ENCODE peak calls at places on chromosomes 6 and 20, in seven cellular contexts. H is adrenal gland, J is bronchial epithelial cell, M is AG09309, V is MCF 10A, Q is GM06990, K is uterus. N is an unnamed sample.

GRCh38 chr20:61161649-61162210 is 90.3 kb upstream of the CDH4 start:
- DNase-seq in V (no peak), Q (no peak), K (no peak), J (no peak), H (no peak), M (no peak), N (no peak)

GRCh38 chr20:58753929-58754551 is 61.4 kb downstream of the NPEPL1 start:
- DNase-seq in J (no peak), V (no peak), H (no peak), Q (no peak), K (no peak), M (no peak), N (no peak)

GRCh38 chr6:131163886-131164285 is 28.6 kb downstream of the AKAP7 start:
- DNase-seq in H (no peak), M (no peak), K (no peak), Q (no peak), J (no peak), V (no peak), N (no peak)

GRCh38 chr6:12148317-12148801 is 136.2 kb downstream of the HIVEP1 start:
- DNase-seq in Q (no peak), H (no peak), V (peak), M (peak), J (peak), K (no peak), N (no peak)

GRCh38 chr6:137975058-137975940 is 108.2 kb downstream of the TNFAIP3 start:
- DNase-seq in J (peak), Q (no peak), V (peak), M (no peak), K (no peak), H (no peak), N (peak)

GRCh38 chr20:59412896-59413295 is 112.5 kb downstream of the EDN3 start:
- DNase-seq in J (no peak), M (no peak), K (no peak), Q (no peak), V (no peak), H (no peak), N (no peak)

GRCh38 chr6:15870354-15871043 is 207.7 kb upstream of the DTNBP1 start:
- DNase-seq in Q (no peak), V (peak), H (no peak), K (no peak), J (peak), M (no peak), N (no peak)

GRCh38 chr6:4355241-4355640 is 219.9 kb upstream of the ECI2 start:
- DNase-seq in H (no peak), Q (no peak), V (peak), J (peak), M (peak), K (no peak), N (no peak)

GRCh38 chr6:140253096-140253495 is 878.6 kb upstream of the CITED2 start:
- DNase-seq in J (peak), H (no peak), V (peak), Q (no peak), M (no peak), K (no peak), N (no peak)

GRCh38 chr6:44042261-44043035 is 84.8 kb downstream of the MRPL14 start:
- DNase-seq in M (no peak), H (no peak), Q (no peak), V (no peak), J (no peak), K (no peak), N (no peak)

GRCh38 chr6:79399499-79399898 is 137.7 kb downstream of the LCA5 start:
- DNase-seq in H (no peak), J (no peak), K (no peak), M (no peak), Q (no peak), V (no peak), N (no peak)

GRCh38 chr20:60808701-60809100 is 443.4 kb upstream of the CDH4 start:
- DNase-seq in K (no peak), M (no peak), J (no peak), Q (no peak), V (no peak), H (no peak), N (no peak)

GRCh38 chr6:1554881-1555569 is 54.7 kb upstream of the FOXC1 start:
- DNase-seq in H (peak), M (no peak), K (peak), J (no peak), Q (no peak), V (peak), N (peak)

GRCh38 chr20:1062334-1063015 is 55.9 kb upstream of the PSMF1 start:
- DNase-seq in J (no peak), K (no peak), V (no peak), H (no peak), M (no peak), Q (no peak), N (no peak)

GRCh38 chr6:157239148-157239547 is 84.2 kb downstream of the TMEM242 start:
- DNase-seq in V (no peak), J (no peak), K (no peak), H (no peak), M (no peak), Q (no peak), N (no peak)

GRCh38 chr20:58721951-58722371 is 29.4 kb downstream of the NPEPL1 start:
- DNase-seq in K (no peak), J (no peak), V (no peak), H (peak), Q (no peak), M (no peak), N (no peak)

GRCh38 chr6:165245287-165245686 is 64.1 kb downstream of the C6orf118 start:
- DNase-seq in H (no peak), K (no peak), V (peak), J (peak), Q (no peak), M (peak), N (no peak)

GRCh38 chr20:16299892-16300291 is 273.4 kb downstream of the KIF16B start:
- DNase-seq in J (no peak), Q (no peak), K (no peak), V (peak), H (no peak), M (no peak), N (no peak)

GRCh38 chr20:45452772-45453171 is 16.8 kb upstream of the WFDC2 start:
- DNase-seq in V (no peak), Q (no peak), M (no peak), H (no peak), K (no peak), J (no peak), N (no peak)

GRCh38 chr6:95841560-95841959 is 174.2 kb upstream of the FUT9 start:
- DNase-seq in M (no peak), V (no peak), Q (no peak), K (no peak), H (no peak), J (no peak), N (no peak)
- TF ChIP-seq CTCF in M (no peak), V (no peak), Q (peak), K (no peak), H (no peak), J (no peak), N (no peak)

GRCh38 chr6:47477497-47478232 is at the start of gene CD2AP:
- DNase-seq in K (peak), H (peak), M (no peak), J (peak), Q (peak), V (peak), N (peak)
- TF ChIP-seq CTCF in K (peak), H (no peak), M (no peak), J (peak), Q (peak), V (no peak), N (peak)

GRCh38 chr6:30727920-30728605 is 7.9 kb downstream of the TUBB start:
- DNase-seq in V (no peak), H (peak), J (no peak), Q (no peak), M (no peak), K (no peak), N (no peak)
- TF ChIP-seq CTCF in V (no peak), H (peak), J (no peak), Q (no peak), M (peak), K (no peak), N (no peak)

GRCh38 chr6:154580397-154581135 is 70.1 kb upstream of the CNKSR3 start:
- DNase-seq in H (no peak), V (peak), K (no peak), Q (no peak), M (no peak), J (peak), N (no peak)
- TF ChIP-seq CTCF in H (no peak), V (no peak), K (no peak), Q (no peak), M (no peak), J (no peak), N (no peak)

GRCh38 chr6:135497412-135498177 is at the start of gene AHI1:
- DNase-seq in H (peak), J (peak), K (peak), M (peak), V (peak), Q (peak), N (peak)
- TF ChIP-seq CTCF in H (peak), J (no peak), K (peak), M (no peak), V (no peak), Q (no peak), N (no peak)

GRCh38 chr6:46026307-46026706 is 10.6 kb upstream of the CLIC5 start:
- DNase-seq in V (no peak), H (no peak), K (no peak), Q (no peak), J (no peak), M (no peak), N (no peak)
- TF ChIP-seq CTCF in V (no peak), H (no peak), K (no peak), Q (no peak), J (no peak), M (no peak), N (no peak)

DNA sequence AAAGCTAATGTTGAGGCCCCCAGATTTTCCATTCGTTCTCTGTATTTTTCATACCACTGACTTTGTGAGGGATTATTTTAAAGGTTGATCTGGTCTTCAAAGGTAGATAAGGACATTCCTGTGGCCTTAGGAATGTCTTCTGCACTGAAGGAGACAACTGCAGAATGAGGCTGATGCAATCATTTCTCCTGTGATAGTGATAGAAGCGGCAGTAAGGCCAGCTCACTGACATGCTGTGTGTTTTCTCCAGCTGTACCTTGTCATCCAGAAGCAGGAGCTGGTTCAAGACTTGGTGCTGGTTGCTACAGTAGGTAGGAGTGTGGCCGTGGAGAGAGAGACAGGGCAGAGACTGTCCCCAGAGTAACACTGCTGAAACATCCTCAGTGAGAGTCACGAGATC is 53.8 kb downstream of the DCBLD1 start:
- DNase-seq in V (no peak), K (no peak), H (no peak), Q (no peak), J (no peak), M (no peak), N (no peak)
- TF ChIP-seq CTCF in V (no peak), K (no peak), H (no peak), Q (no peak), J (no peak), M (no peak), N (no peak)

GRCh38 chr6:93036835-93037234 is 382.5 kb downstream of the EPHA7 start:
- DNase-seq in H (no peak), M (no peak), J (peak), V (peak), K (no peak), Q (no peak), N (peak)
- TF ChIP-seq CTCF in H (no peak), M (no peak), J (peak), V (no peak), K (no peak), Q (peak), N (peak)